ENCODE peak calls at places on chromosomes 16 and 17, in seven cellular contexts. V is K562; W is cardiac muscle cell; I is tibial artery; X is Peyer's patch; Z is effector memory CD4-positive, alpha-beta T cell; B is heart left ventricle. H is an unnamed sample. For H3K4me1, the result is how much of the 10 kb centered on the place peaks cover.

GRCh38 chr17:55433629-55434422 is 12.2 kb upstream of the MMD start:
- DNase-seq in I (peak), X (peak), B (no peak), W (no peak), Z (no peak), V (no peak), H (no peak)

GRCh38 chr16:10978846-10979446 is 34.6 kb downstream of the CLEC16A start:
- DNase-seq in I (no peak), B (no peak), W (no peak), X (no peak), Z (no peak), V (no peak), H (no peak)

GRCh38 chr16:85582177-85582888 is 30.8 kb upstream of the GSE1 start:
- DNase-seq in B (no peak), W (no peak), X (no peak), V (no peak), Z (no peak), I (no peak), H (no peak)

GRCh38 chr16:3580686-3581085 is 3.5 kb upstream of the NLRC3 start:
- DNase-seq in V (no peak), W (no peak), X (no peak), I (no peak), B (no peak), Z (no peak), H (peak)

GRCh38 chr17:37429442-37429841 is 22.8 kb downstream of the TADA2A start:
- DNase-seq in B (no peak), Z (no peak), V (no peak), X (no peak), W (no peak), I (no peak), H (no peak)

GRCh38 chr16:48597563-48598392 is 12.2 kb downstream of the N4BP1 start:
- DNase-seq in B (no peak), I (no peak), X (no peak), V (no peak), Z (no peak), W (no peak), H (no peak)

GRCh38 chr17:11300738-11301137 is 59.7 kb downstream of the SHISA6 start:
- DNase-seq in B (no peak), Z (no peak), X (no peak), V (no peak), I (no peak), W (no peak), H (no peak)

GRCh38 chr17:41777579-41778188 is 8.8 kb downstream of the JUP start:
- DNase-seq in V (no peak), B (peak), Z (no peak), I (peak), W (no peak), X (peak), H (peak)

GRCh38 chr17:56725144-56725543 is 108.6 kb downstream of the C17orf67 start:
- DNase-seq in B (no peak), I (no peak), X (no peak), W (no peak), V (no peak), Z (no peak), H (no peak)

GRCh38 chr17:68491381-68491849 is 20.8 kb upstream of the PRKAR1A start:
- DNase-seq in I (peak), B (peak), Z (no peak), V (no peak), W (peak), X (peak), H (peak)

DNA sequence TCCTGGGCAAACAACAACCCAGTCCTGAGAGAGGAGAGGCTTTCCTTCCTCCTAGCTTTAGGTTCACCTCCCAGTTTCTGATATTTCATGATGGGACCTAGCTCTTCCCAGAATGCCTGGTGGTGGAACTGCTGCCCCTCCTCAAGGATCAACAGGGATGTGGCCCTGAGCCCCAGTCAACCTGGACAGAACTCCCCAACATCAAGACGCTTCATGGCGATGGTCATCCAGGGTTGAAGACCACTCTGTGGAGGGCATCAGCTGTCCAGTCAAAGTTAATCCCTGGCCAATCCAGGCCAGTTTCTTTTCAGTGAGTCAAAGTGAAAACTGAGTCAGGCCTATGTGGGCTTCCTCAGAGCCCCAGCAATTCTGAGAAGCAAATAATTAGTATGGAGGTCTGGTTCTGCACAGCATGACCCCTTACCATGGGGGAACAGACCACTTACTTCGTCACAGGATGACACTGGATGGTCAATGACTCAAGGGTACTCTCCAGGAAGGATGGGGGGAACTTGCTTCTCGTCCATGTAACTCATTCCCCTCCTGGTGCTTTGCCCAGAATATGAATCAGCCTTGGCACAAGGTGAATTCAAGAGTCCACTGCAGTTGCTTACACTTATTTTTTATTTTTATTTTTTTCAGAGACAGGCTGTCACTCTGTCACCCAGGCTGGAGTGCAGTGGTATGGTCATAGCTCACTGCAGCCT is 14.7 kb upstream of the XYLT2 start:
- DNase-seq in I (no peak), W (no peak), X (no peak), B (no peak), Z (no peak), V (no peak), H (no peak)
- H3K27ac ChIP-seq in I (no peak), W (peak), X (no peak), B (no peak), Z (no peak), V (no peak), H (no peak)

GRCh38 chr17:64159051-64159590 is 29.2 kb upstream of the ERN1 start:
- DNase-seq in B (no peak), W (no peak), Z (no peak), V (no peak), X (no peak), I (peak), H (no peak)

GRCh38 chr17:64162575-64162974 is 32.6 kb upstream of the ERN1 start:
- DNase-seq in I (no peak), V (no peak), W (no peak), B (no peak), X (no peak), Z (no peak), H (no peak)

GRCh38 chr17:64161380-64161779 is 31.4 kb upstream of the ERN1 start:
- DNase-seq in W (no peak), B (no peak), Z (no peak), X (no peak), V (no peak), I (no peak), H (no peak)

GRCh38 chr17:64158411-64158810 is 28.5 kb upstream of the ERN1 start:
- DNase-seq in V (no peak), B (no peak), W (no peak), Z (no peak), I (no peak), X (no peak), H (no peak)

DNA sequence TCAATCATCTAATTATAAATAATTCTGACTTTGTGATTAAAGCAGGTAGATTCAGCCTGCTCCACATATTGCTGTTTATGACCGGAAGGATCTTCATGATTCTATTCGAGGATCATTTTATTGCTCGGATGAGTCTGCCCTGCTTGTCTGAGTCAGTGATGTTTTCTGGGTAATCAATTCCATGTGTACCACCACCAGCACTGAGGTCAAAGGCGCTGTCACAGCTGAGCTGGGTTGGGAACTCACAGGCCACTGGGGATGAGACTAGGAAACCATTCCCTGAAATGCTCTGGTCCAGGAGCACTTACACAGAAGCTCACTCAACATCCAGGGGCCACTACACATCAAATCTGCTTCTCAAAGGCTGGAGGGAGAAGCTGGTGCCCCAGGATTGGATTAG is 30.4 kb upstream of the ERN1 start:
- DNase-seq in I (no peak), Z (no peak), B (no peak), X (no peak), V (no peak), W (no peak), H (no peak)
- H3K4me1 ChIP-seq in I (under half), Z (under half), B (under half), X (under half), V (under half), W (under half), H (under half)

GRCh38 chr17:8728991-8729390 is 15.6 kb downstream of the CCDC42 start:
- DNase-seq in I (no peak), Z (no peak), V (no peak), W (no peak), X (no peak), B (no peak), H (no peak)

GRCh38 chr17:8726477-8726876 is 18.2 kb downstream of the CCDC42 start:
- DNase-seq in I (no peak), W (no peak), X (no peak), V (no peak), B (no peak), Z (no peak), H (no peak)

GRCh38 chr17:8728251-8728925 is 16.2 kb downstream of the CCDC42 start:
- DNase-seq in Z (no peak), V (no peak), B (no peak), I (no peak), W (no peak), X (no peak), H (no peak)

GRCh38 chr17:8725881-8726280 is 18.8 kb downstream of the CCDC42 start:
- DNase-seq in Z (no peak), B (no peak), X (no peak), W (no peak), V (no peak), I (no peak), H (no peak)

GRCh38 chr17:8726951-8727555 is 17.6 kb downstream of the CCDC42 start:
- DNase-seq in V (no peak), I (peak), W (no peak), B (no peak), Z (no peak), X (no peak), H (no peak)
- H3K27ac ChIP-seq in V (no peak), I (peak), W (no peak), B (no peak), Z (no peak), X (no peak), H (no peak)

GRCh38 chr16:50201784-50202183 is 48.7 kb downstream of the TENT4B start:
- DNase-seq in B (no peak), Z (no peak), I (no peak), V (no peak), X (no peak), W (no peak), H (no peak)
- H3K4me1 ChIP-seq in B (under half), Z (under half), I (half or more), V (under half), X (under half), W (under half), H (under half)

H was measured in left lung.